ENCODE peak calls at places on chromosomes 11 and 22, in eight cellular contexts. One of them, this sample, is unnamed.
A peak's percentile ranks its signal among the peaks of the same experiment; 100 is the strongest.

GRCh38 chr11:122141757-122142156 is 25.7 kb upstream of the BLID start:
- DNase-seq in LNCaP clone FGC: no peak
- DNase-seq in NCI-H1436: no peak
- DNase-seq in prostate gland: no peak
- DNase-seq in Calu3: no peak
- DNase-seq in HuH-7: no peak
- DNase-seq in iris pigment epithelial cell: no peak
- DNase-seq in NCI-H526 treated with DMSO at 0.1 percent for 48 hours: no peak
- DNase-seq in this sample: no peak

GRCh38 chr11:24082860-24083259 is 414.0 kb upstream of the LUZP2 start:
- DNase-seq in HuH-7: no peak
- DNase-seq in LNCaP clone FGC: no peak
- DNase-seq in NCI-H1436: no peak
- DNase-seq in prostate gland: no peak
- DNase-seq in Calu3: no peak
- DNase-seq in NCI-H526 treated with DMSO at 0.1 percent for 48 hours: no peak
- DNase-seq in iris pigment epithelial cell: no peak
- DNase-seq in this sample: no peak

GRCh38 chr11:71240865-71241691 is 11.3 kb downstream of the SHANK2 start:
- DNase-seq in prostate gland: peak; percentile 77
- DNase-seq in iris pigment epithelial cell: peak; percentile 97
- DNase-seq in NCI-H526 treated with DMSO at 0.1 percent for 48 hours: peak; percentile 7
- DNase-seq in HuH-7: peak; percentile 94
- DNase-seq in NCI-H1436: peak; percentile 69
- DNase-seq in Calu3: peak; percentile 71
- DNase-seq in LNCaP clone FGC: no peak
- DNase-seq in this sample: no peak

GRCh38 chr11:105937738-105938137 is 84.3 kb downstream of the MSANTD4 start:
- DNase-seq in Calu3: peak; percentile 4
- DNase-seq in prostate gland: no peak
- DNase-seq in iris pigment epithelial cell: peak; percentile 62
- DNase-seq in NCI-H526 treated with DMSO at 0.1 percent for 48 hours: no peak
- DNase-seq in NCI-H1436: no peak
- DNase-seq in LNCaP clone FGC: no peak
- DNase-seq in HuH-7: no peak
- DNase-seq in this sample: no peak

GRCh38 chr11:122036022-122036421 is 80.0 kb downstream of the BLID start:
- DNase-seq in Calu3: no peak
- DNase-seq in NCI-H1436: no peak
- DNase-seq in prostate gland: no peak
- DNase-seq in LNCaP clone FGC: no peak
- DNase-seq in NCI-H526 treated with DMSO at 0.1 percent for 48 hours: no peak
- DNase-seq in iris pigment epithelial cell: peak; percentile 80
- DNase-seq in HuH-7: no peak
- DNase-seq in this sample: no peak

GRCh38 chr22:30226192-30226832 is 20.2 kb downstream of the LIF start:
- DNase-seq in NCI-H1436: no peak
- DNase-seq in prostate gland: no peak
- DNase-seq in HuH-7: no peak
- DNase-seq in iris pigment epithelial cell: no peak
- DNase-seq in Calu3: peak; percentile 40
- DNase-seq in NCI-H526 treated with DMSO at 0.1 percent for 48 hours: no peak
- DNase-seq in LNCaP clone FGC: no peak
- DNase-seq in this sample: no peak

GRCh38 chr11:46330887-46331652 is 16.2 kb upstream of the DGKZ start:
- DNase-seq in iris pigment epithelial cell: no peak
- DNase-seq in LNCaP clone FGC: no peak
- DNase-seq in HuH-7: no peak
- DNase-seq in prostate gland: no peak
- DNase-seq in NCI-H1436: no peak
- DNase-seq in Calu3: no peak
- DNase-seq in NCI-H526 treated with DMSO at 0.1 percent for 48 hours: no peak
- DNase-seq in this sample: no peak

GRCh38 chr11:113163291-113164030 is 150.9 kb upstream of the TTC12 start:
- DNase-seq in LNCaP clone FGC: no peak
- DNase-seq in NCI-H1436: no peak
- DNase-seq in prostate gland: no peak
- DNase-seq in Calu3: no peak
- DNase-seq in HuH-7: no peak
- DNase-seq in iris pigment epithelial cell: no peak
- DNase-seq in NCI-H526 treated with DMSO at 0.1 percent for 48 hours: no peak
- DNase-seq in this sample: no peak

GRCh38 chr11:17738350-17739207 is 4.0 kb downstream of the KCNC1 start:
- DNase-seq in HuH-7: no peak
- DNase-seq in iris pigment epithelial cell: no peak
- DNase-seq in Calu3: no peak
- DNase-seq in NCI-H1436: no peak
- DNase-seq in prostate gland: no peak
- DNase-seq in NCI-H526 treated with DMSO at 0.1 percent for 48 hours: no peak
- DNase-seq in LNCaP clone FGC: no peak
- DNase-seq in this sample: no peak

GRCh38 chr11:94400075-94400838 is 962 bp downstream of the GPR83 start:
- DNase-seq in Calu3: no peak
- DNase-seq in iris pigment epithelial cell: no peak
- DNase-seq in LNCaP clone FGC: no peak
- DNase-seq in NCI-H1436: no peak
- DNase-seq in prostate gland: no peak
- DNase-seq in HuH-7: no peak
- DNase-seq in NCI-H526 treated with DMSO at 0.1 percent for 48 hours: no peak
- DNase-seq in this sample: no peak

GRCh38 chr11:120061761-120062560 is 76.0 kb downstream of the TRIM29 start:
- DNase-seq in NCI-H1436: no peak
- DNase-seq in Calu3: no peak
- DNase-seq in iris pigment epithelial cell: peak; percentile 9
- DNase-seq in prostate gland: peak; percentile 39
- DNase-seq in HuH-7: no peak
- DNase-seq in LNCaP clone FGC: no peak
- DNase-seq in NCI-H526 treated with DMSO at 0.1 percent for 48 hours: no peak
- DNase-seq in this sample: no peak

This sample was measured in psoas muscle.